ENCODE peak calls at places on chromosomes 16 and 17, in nine cellular contexts. K is A549, D is heart right ventricle, B is endodermal cell, N is choroid plexus epithelial cell, I is lung, O is cardiac muscle cell, J is BE2C, W is ovary. Z is an unnamed sample.

GRCh38 chr16:26981266-26981938 is 85.3 kb upstream of the C16orf82 start:
- DNase-seq in K (no peak), D (no peak), B (no peak), N (peak), I (no peak), O (no peak), J (no peak), W (no peak), Z (no peak)

GRCh38 chr17:66304304-66305174 is 2.1 kb downstream of the PRKCA start:
- DNase-seq in K (peak), D (no peak), B (peak), N (peak), I (no peak), O (peak), J (no peak), W (no peak), Z (no peak)

GRCh38 chr17:57296231-57296630 is 39.9 kb downstream of the MSI2 start:
- DNase-seq in K (no peak), D (no peak), B (no peak), N (no peak), I (no peak), O (no peak), J (no peak), W (no peak), Z (no peak)

GRCh38 chr16:49488336-49488735 is 114.7 kb downstream of the C16orf78 start:
- DNase-seq in K (no peak), D (no peak), B (no peak), N (no peak), I (no peak), O (no peak), J (no peak), W (no peak), Z (no peak)

GRCh38 chr16:67551091-67551490 is 11.2 kb upstream of the CTCF start:
- DNase-seq in K (no peak), D (no peak), B (no peak), N (no peak), I (no peak), O (no peak), J (no peak), W (no peak), Z (no peak)

GRCh38 chr16:57301126-57301817 is 16.8 kb upstream of the PLLP start:
- DNase-seq in K (no peak), D (peak), B (peak), N (no peak), I (no peak), O (no peak), J (no peak), W (peak), Z (no peak)

GRCh38 chr17:18257747-18258355 is 687 bp downstream of the FLII start:
- DNase-seq in K (peak), D (peak), B (peak), N (peak), I (peak), O (peak), J (peak), W (no peak), Z (no peak)

GRCh38 chr17:21191698-21192097 is 22.3 kb downstream of the TMEM11 start:
- DNase-seq in K (no peak), D (no peak), B (no peak), N (peak), I (no peak), O (no peak), J (peak), W (no peak), Z (no peak)

GRCh38 chr16:72552675-72553074 is 380.7 kb upstream of the PMFBP1 start:
- DNase-seq in K (no peak), D (no peak), B (no peak), N (peak), I (no peak), O (no peak), J (no peak), W (no peak), Z (no peak)

GRCh38 chr16:87324411-87325275 is 7.5 kb upstream of the C16orf95 start:
- DNase-seq in K (peak), D (no peak), B (peak), N (peak), I (no peak), O (peak), J (peak), W (peak), Z (no peak)

GRCh38 chr16:964696-965395 is 5.9 kb downstream of the LMF1 start:
- DNase-seq in K (no peak), D (no peak), B (no peak), N (no peak), I (peak), O (no peak), J (no peak), W (no peak), Z (no peak)

GRCh38 chr17:43637563-43638323 is 24.0 kb downstream of the MEOX1 start:
- DNase-seq in K (no peak), D (no peak), B (no peak), N (no peak), I (no peak), O (no peak), J (no peak), W (no peak), Z (no peak)

GRCh38 chr16:15739449-15739848 is 89.4 kb downstream of the NDE1 start:
- DNase-seq in K (no peak), D (no peak), B (no peak), N (no peak), I (no peak), O (no peak), J (no peak), W (no peak), Z (no peak)

GRCh38 chr17:1110844-1111598 is 68.8 kb downstream of the ABR start:
- DNase-seq in K (peak), D (peak), B (peak), N (peak), I (peak), O (peak), J (peak), W (no peak), Z (peak)

GRCh38 chr17:20009052-20009301 is 182 bp upstream of the SPECC1 start:
- DNase-seq in K (no peak), D (no peak), B (no peak), N (no peak), I (peak), O (no peak), J (no peak), W (no peak), Z (no peak)

GRCh38 chr17:5780476-5780875 is 196.2 kb upstream of the NLRP1 start:
- DNase-seq in K (no peak), D (no peak), B (peak), N (peak), I (no peak), O (no peak), J (no peak), W (no peak), Z (no peak)

GRCh38 chr16:78177927-78178326 is 78.5 kb downstream of the WWOX start:
- DNase-seq in K (no peak), D (no peak), B (no peak), N (peak), I (no peak), O (no peak), J (no peak), W (no peak), Z (no peak)

GRCh38 chr17:19569785-19570496 is 36.3 kb downstream of the SLC47A1 start:
- DNase-seq in K (no peak), D (no peak), B (no peak), N (no peak), I (no peak), O (no peak), J (no peak), W (no peak), Z (no peak)

GRCh38 chr16:83393196-83393981 is 414.4 kb upstream of the HSBP1 start:
- DNase-seq in K (no peak), D (no peak), B (no peak), N (peak), I (no peak), O (no peak), J (no peak), W (no peak), Z (no peak)

GRCh38 chr17:55215711-55216110 is 49.0 kb upstream of the HLF start:
- DNase-seq in K (no peak), D (no peak), B (no peak), N (no peak), I (peak), O (no peak), J (no peak), W (no peak), Z (no peak)

GRCh38 chr16:15879255-15879804 is 9.1 kb downstream of the CEP20 start:
- DNase-seq in K (peak), D (no peak), B (no peak), N (peak), I (no peak), O (no peak), J (no peak), W (no peak), Z (peak)

GRCh38 chr17:29050176-29050575 is 7.2 kb downstream of the PIPOX start:
- DNase-seq in K (no peak), D (no peak), B (no peak), N (no peak), I (no peak), O (no peak), J (no peak), W (no peak), Z (no peak)

GRCh38 chr16:68215302-68215701 is 20.6 kb downstream of the ESRP2 start:
- DNase-seq in K (no peak), D (no peak), B (peak), N (no peak), I (no peak), O (no peak), J (no peak), W (no peak), Z (no peak)

GRCh38 chr16:27515874-27516353 is 33.8 kb downstream of the GTF3C1 start:
- DNase-seq in K (peak), D (no peak), B (peak), N (peak), I (no peak), O (peak), J (peak), W (no peak), Z (no peak)

GRCh38 chr17:3828151-3828851 is 17.7 kb downstream of the NCBP3 start:
- DNase-seq in K (no peak), D (no peak), B (no peak), N (peak), I (no peak), O (no peak), J (no peak), W (no peak), Z (peak)

GRCh38 chr16:75603241-75603640 is 19.8 kb downstream of the ADAT1 start:
- DNase-seq in K (no peak), D (no peak), B (no peak), N (no peak), I (no peak), O (no peak), J (no peak), W (no peak), Z (no peak)

GRCh38 chr17:66725956-66726355 is 109.0 kb upstream of the CACNG5 start:
- DNase-seq in K (no peak), D (no peak), B (peak), N (no peak), I (no peak), O (no peak), J (no peak), W (no peak), Z (no peak)

GRCh38 chr17:17929655-17930380 is 42.4 kb downstream of the TOM1L2 start:
- DNase-seq in K (no peak), D (no peak), B (no peak), N (no peak), I (no peak), O (no peak), J (no peak), W (no peak), Z (no peak)

GRCh38 chr16:318628-319027 is 33.9 kb downstream of the AXIN1 start:
- DNase-seq in K (peak), D (no peak), B (peak), N (no peak), I (no peak), O (peak), J (no peak), W (no peak), Z (no peak)

GRCh38 chr16:61887903-61888302 is 148.3 kb downstream of the CDH8 start:
- DNase-seq in K (peak), D (no peak), B (peak), N (peak), I (no peak), O (peak), J (no peak), W (no peak), Z (peak)

GRCh38 chr17:57953703-57954420 is 1.4 kb downstream of the CUEDC1 start:
- DNase-seq in K (no peak), D (no peak), B (peak), N (no peak), I (no peak), O (no peak), J (no peak), W (no peak), Z (no peak)

GRCh38 chr16:75138233-75138632 is 10.1 kb upstream of the ZFP1 start:
- DNase-seq in K (no peak), D (no peak), B (no peak), N (no peak), I (no peak), O (no peak), J (no peak), W (no peak), Z (no peak)

GRCh38 chr16:51125992-51126391 is 25.1 kb downstream of the SALL1 start:
- DNase-seq in K (no peak), D (no peak), B (peak), N (no peak), I (no peak), O (no peak), J (no peak), W (no peak), Z (no peak)

GRCh38 chr16:55512941-55513340 is 4.1 kb downstream of the LPCAT2 start:
- DNase-seq in K (no peak), D (no peak), B (no peak), N (no peak), I (no peak), O (no peak), J (no peak), W (no peak), Z (no peak)

GRCh38 chr17:74192950-74193781 is 10.3 kb upstream of the RPL38 start:
- DNase-seq in K (peak), D (peak), B (peak), N (peak), I (no peak), O (no peak), J (peak), W (no peak), Z (no peak)

GRCh38 chr16:54842743-54843423 is 87.8 kb upstream of the IRX5 start:
- DNase-seq in K (no peak), D (no peak), B (no peak), N (no peak), I (no peak), O (no peak), J (no peak), W (no peak), Z (no peak)

GRCh38 chr16:70740919-70741778 is 55.3 kb upstream of the MTSS2 start:
- DNase-seq in K (no peak), D (no peak), B (no peak), N (peak), I (no peak), O (no peak), J (no peak), W (no peak), Z (peak)

GRCh38 chr17:16872836-16873653 is 98.9 kb downstream of the TNFRSF13B start:
- DNase-seq in K (peak), D (peak), B (peak), N (peak), I (peak), O (peak), J (peak), W (no peak), Z (no peak)

GRCh38 chr16:31869511-31870201 is 4.0 kb upstream of the ZNF267 start:
- DNase-seq in K (no peak), D (no peak), B (no peak), N (peak), I (peak), O (peak), J (no peak), W (no peak), Z (peak)
- H3K4me3 ChIP-seq in K (no peak), D (no peak), B (no peak), N (no peak), I (no peak), O (no peak), J (no peak), W (no peak), Z (no peak)

DNA sequence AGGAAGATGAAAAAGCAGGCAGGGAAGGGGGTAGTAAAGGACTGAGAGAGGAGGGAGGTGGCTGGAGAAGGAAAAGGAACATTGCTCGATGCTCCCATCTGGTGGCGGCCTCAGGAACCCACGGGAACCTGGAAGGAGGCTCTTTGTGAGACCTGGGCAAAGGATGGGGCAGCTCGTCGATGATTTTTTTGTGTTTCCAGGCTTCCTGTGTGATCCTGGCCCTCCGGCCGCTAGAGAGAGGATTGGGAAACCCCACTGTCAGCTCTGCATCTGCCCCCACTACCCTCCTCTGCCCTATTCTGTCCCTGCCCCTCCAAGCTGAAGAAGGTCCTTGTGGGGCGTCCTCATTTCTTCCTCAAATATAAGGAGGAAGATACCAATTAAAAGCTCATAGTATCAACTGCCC is 6.6 kb downstream of the WFIKKN2 start:
- DNase-seq in K (peak), D (peak), B (peak), N (peak), I (peak), O (peak), J (peak), W (peak), Z (no peak)
- TF ChIP-seq CTCF in K (peak), D (peak), B (peak), N (peak), I (peak), O (peak), J (peak), W (peak), Z (peak)

GRCh38 chr17:2240541-2240940 is 63.0 kb downstream of the SMG6 start:
- DNase-seq in K (no peak), D (no peak), B (no peak), N (no peak), I (no peak), O (no peak), J (no peak), W (no peak), Z (no peak)
- H3K4me3 ChIP-seq in K (no peak), D (no peak), B (no peak), N (no peak), I (no peak), O (no peak), J (no peak), W (no peak), Z (no peak)

GRCh38 chr16:47142469-47143328 is 1.0 kb downstream of the NETO2 start:
- DNase-seq in K (peak), D (peak), B (no peak), N (peak), I (no peak), O (peak), J (peak), W (peak), Z (no peak)
- TF ChIP-seq CTCF in K (no peak), D (no peak), B (no peak), N (no peak), I (no peak), O (no peak), J (no peak), W (no peak), Z (no peak)

GRCh38 chr16:85370881-85371651 is 242.1 kb upstream of the GSE1 start:
- DNase-seq in K (no peak), D (peak), B (no peak), N (no peak), I (peak), O (no peak), J (peak), W (no peak), Z (no peak)
- H3K4me3 ChIP-seq in K (no peak), D (no peak), B (no peak), N (no peak), I (no peak), O (no peak), J (peak), W (no peak), Z (peak)

DNA sequence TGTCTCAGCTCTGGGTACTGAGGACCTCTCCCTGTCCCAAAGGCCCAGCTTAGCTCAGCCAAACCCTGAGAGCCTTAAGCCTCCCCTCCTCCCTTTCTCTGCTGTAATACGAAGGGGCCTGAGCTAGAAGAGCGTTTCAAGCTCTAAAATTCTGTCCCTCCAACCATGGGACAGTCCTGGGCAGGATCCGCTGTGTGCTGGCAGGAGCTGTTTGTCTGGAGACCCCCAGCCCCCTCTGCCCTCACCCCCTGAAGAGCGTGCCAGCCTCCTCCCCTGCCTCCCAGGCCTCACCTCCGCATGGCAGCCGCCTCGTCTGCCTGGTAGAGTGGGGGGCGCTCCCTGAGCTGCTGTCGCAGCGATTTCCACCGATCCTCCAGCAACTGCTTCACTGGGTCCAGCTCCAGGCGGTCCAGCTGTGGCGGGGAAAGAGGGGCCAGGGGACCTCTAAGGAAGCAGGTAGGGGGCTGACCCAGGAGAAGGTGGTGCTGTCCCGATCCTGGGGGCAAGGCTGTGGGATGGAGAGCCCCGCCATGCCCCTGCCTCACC is 14.7 kb downstream of the UBALD2 start:
- DNase-seq in K (no peak), D (no peak), B (no peak), N (no peak), I (no peak), O (no peak), J (no peak), W (no peak), Z (no peak)
- TF ChIP-seq CTCF in K (peak), D (no peak), B (no peak), N (no peak), I (no peak), O (no peak), J (no peak), W (no peak), Z (no peak)

DNA sequence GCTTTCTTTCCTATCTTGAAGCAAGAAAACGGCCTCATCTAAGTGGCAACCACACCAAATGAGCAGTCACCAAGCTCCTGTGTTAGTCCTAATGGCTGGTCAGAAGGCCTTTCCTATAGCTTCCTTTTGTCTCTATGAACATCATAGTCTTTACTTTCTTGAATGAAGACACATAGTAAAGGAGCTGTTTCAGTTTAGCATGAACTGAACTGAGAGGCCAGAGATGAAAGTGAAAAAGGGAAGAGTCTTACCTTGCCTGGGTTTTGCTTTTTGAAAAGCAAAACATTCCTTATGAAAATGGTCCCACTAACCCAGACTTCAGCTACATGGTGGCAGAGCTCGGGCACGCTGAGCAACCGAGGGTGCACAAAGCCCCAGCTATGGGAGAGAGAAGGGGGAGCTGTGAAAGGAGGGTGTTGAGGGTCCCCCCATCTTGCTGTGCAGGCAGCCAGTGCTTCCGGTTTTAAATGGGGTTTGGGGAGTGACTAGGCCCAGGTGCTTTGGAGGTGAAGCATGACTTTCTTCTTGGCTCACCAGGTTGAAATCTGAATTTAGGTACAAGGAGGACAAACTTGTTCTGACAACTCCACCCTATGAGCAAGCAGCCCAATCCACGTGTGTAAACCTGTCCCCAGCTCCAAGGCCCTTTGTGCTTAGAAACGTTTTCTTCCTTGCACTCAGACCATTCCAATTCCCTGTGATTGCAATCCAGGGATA is 9.1 kb upstream of the PSMC3IP start:
- DNase-seq in K (no peak), D (no peak), B (no peak), N (no peak), I (no peak), O (no peak), J (no peak), W (no peak), Z (no peak)
- H3K4me3 ChIP-seq in K (no peak), D (no peak), B (no peak), N (no peak), I (no peak), O (no peak), J (no peak), W (no peak), Z (no peak)